ENCODE peak calls at places on chromosomes 11 and 22, in seven cellular contexts. W is adrenal gland; T is GM13976; P is activated CD4-positive, alpha-beta T cell treated with anti-CD3 and anti-CD28 coated beads, Interleukin-2, amount 50 U/mL, for 1 hour; Q is IMR-90; L is NCI-H2081 treated with DMSO at 0.1 percent for 48 hours; U is HT1080. I is an unnamed sample.

GRCh38 chr22:39242809-39243442 is 1.9 kb downstream of the PDGFB start:
- DNase-seq in W (no peak), P (peak), U (no peak), Q (no peak), T (no peak), L (no peak), I (no peak)

GRCh38 chr11:119459293-119459976 is 36.5 kb upstream of the THY1 start:
- DNase-seq in P (no peak), T (no peak), Q (no peak), L (no peak), W (no peak), U (no peak), I (no peak)

GRCh38 chr11:46724088-46724487 is 5.1 kb downstream of the F2 start:
- DNase-seq in W (no peak), T (no peak), Q (no peak), P (no peak), U (no peak), L (no peak), I (no peak)

GRCh38 chr22:34851918-34852662 is 213.9 kb upstream of the ISX start:
- DNase-seq in T (no peak), Q (no peak), P (no peak), U (no peak), W (no peak), L (no peak), I (no peak)

GRCh38 chr11:77113382-77114088 is 10.9 kb downstream of the OMP start:
- DNase-seq in Q (peak), P (no peak), T (peak), L (no peak), U (peak), W (peak), I (no peak)

GRCh38 chr22:45996241-45997076 is 19.5 kb upstream of the WNT7B start:
- DNase-seq in L (no peak), P (no peak), T (peak), W (peak), Q (peak), U (peak), I (peak)

GRCh38 chr22:41197808-41198585 is 7.1 kb upstream of the L3MBTL2 start:
- DNase-seq in L (no peak), T (no peak), Q (no peak), P (peak), W (peak), U (peak), I (peak)

GRCh38 chr22:24434472-24435322 is 7.3 kb downstream of the ADORA2A start:
- DNase-seq in T (peak), U (no peak), L (no peak), W (peak), P (peak), Q (no peak), I (peak)

GRCh38 chr11:125504580-125504979 is 8.5 kb upstream of the FEZ1 start:
- DNase-seq in U (no peak), L (no peak), Q (no peak), T (no peak), P (no peak), W (no peak), I (no peak)

GRCh38 chr11:27757953-27758352 is 57.7 kb upstream of the BDNF start:
- DNase-seq in T (no peak), L (no peak), U (peak), P (no peak), W (no peak), Q (peak), I (no peak)

GRCh38 chr11:122598971-122599370 is 56.6 kb upstream of the UBASH3B start:
- DNase-seq in T (no peak), L (no peak), U (no peak), W (no peak), Q (no peak), P (no peak), I (no peak)

GRCh38 chr11:77842451-77843121 is 21.6 kb downstream of the AAMDC start:
- DNase-seq in Q (peak), L (no peak), P (no peak), U (peak), W (no peak), T (no peak), I (no peak)

GRCh38 chr22:48757581-48757980 is 1070.1 kb downstream of the BRD1 start:
- DNase-seq in Q (no peak), P (no peak), T (no peak), L (no peak), U (no peak), W (peak), I (no peak)

GRCh38 chr11:17734418-17734911 is at the start of gene KCNC1:
- DNase-seq in P (no peak), W (peak), T (no peak), U (no peak), L (no peak), Q (peak), I (no peak)

GRCh38 chr22:45105281-45105700 is 58.4 kb upstream of the NUP50 start:
- DNase-seq in L (no peak), P (no peak), U (peak), T (no peak), W (no peak), Q (peak), I (no peak)

GRCh38 chr11:112656772-112657428 is 304.3 kb upstream of the NCAM1 start:
- DNase-seq in U (peak), T (no peak), P (no peak), L (no peak), W (peak), Q (peak), I (no peak)

GRCh38 chr11:119195680-119196079 is 10.4 kb downstream of the NHERF4 start:
- DNase-seq in P (no peak), T (peak), L (no peak), U (peak), W (peak), Q (peak), I (peak)

GRCh38 chr22:46351767-46352166 is 16.3 kb downstream of the TRMU start:
- DNase-seq in U (no peak), Q (no peak), T (no peak), W (no peak), P (no peak), L (no peak), I (no peak)

GRCh38 chr22:22684605-22685561 is 40.5 kb downstream of the GGTLC2 start:
- DNase-seq in Q (peak), W (no peak), U (no peak), P (no peak), L (no peak), T (peak), I (peak)

GRCh38 chr11:108967571-108967970 is 302.7 kb downstream of the DDX10 start:
- DNase-seq in W (no peak), L (no peak), Q (no peak), T (no peak), U (no peak), P (no peak), I (no peak)

GRCh38 chr11:46383974-46384701 is 2.7 kb downstream of the MDK start:
- DNase-seq in U (no peak), W (no peak), T (no peak), L (no peak), Q (no peak), P (no peak), I (peak)

GRCh38 chr22:33401291-33401690 is 343.1 kb upstream of the SYN3 start:
- DNase-seq in W (no peak), Q (peak), T (no peak), L (no peak), P (no peak), U (peak), I (no peak)

GRCh38 chr22:48513929-48514328 is 1313.7 kb downstream of the BRD1 start:
- DNase-seq in U (no peak), L (no peak), W (no peak), Q (no peak), T (no peak), P (no peak), I (no peak)

I was measured in transverse colon.